ENCODE peak calls at places on chromosomes 5 and 9, in five cellular contexts. One of them, this sample, is unnamed.
A peak's percentile ranks its signal among the peaks of the same experiment; 100 is the strongest.

GRCh38 chr9:117074782-117075510 is 339.9 kb downstream of the ASTN2 start:
- DNase-seq in activated T-cell treated with anti-CD3 and anti-CD28 coated beads for 1 hour: no peak
- DNase-seq in RKO: no peak
- DNase-seq in DMS 273 treated with DMSO at 0.1 percent for 48 hours: no peak
- DNase-seq in T1000: peak; percentile 1
- DNase-seq in this sample: no peak

GRCh38 chr5:21802869-21803490 is 1050.2 kb downstream of the CDH12 start:
- DNase-seq in activated T-cell treated with anti-CD3 and anti-CD28 coated beads for 1 hour: no peak
- DNase-seq in T1000: no peak
- DNase-seq in DMS 273 treated with DMSO at 0.1 percent for 48 hours: peak; percentile 20
- DNase-seq in RKO: peak; percentile 61
- DNase-seq in this sample: peak; percentile 36

GRCh38 chr5:65151632-65152031 is 330.1 kb downstream of the ADAMTS6 start:
- DNase-seq in activated T-cell treated with anti-CD3 and anti-CD28 coated beads for 1 hour: no peak
- DNase-seq in DMS 273 treated with DMSO at 0.1 percent for 48 hours: no peak
- DNase-seq in T1000: no peak
- DNase-seq in RKO: no peak
- DNase-seq in this sample: no peak

GRCh38 chr5:36878421-36879088 is 2.0 kb downstream of the NIPBL start:
- DNase-seq in DMS 273 treated with DMSO at 0.1 percent for 48 hours: peak; percentile 64
- DNase-seq in RKO: peak; percentile 76
- DNase-seq in activated T-cell treated with anti-CD3 and anti-CD28 coated beads for 1 hour: no peak
- DNase-seq in T1000: peak; percentile 13
- DNase-seq in this sample: no peak

GRCh38 chr9:99351647-99352046 is 129.6 kb downstream of the SEC61B start:
- DNase-seq in DMS 273 treated with DMSO at 0.1 percent for 48 hours: no peak
- DNase-seq in activated T-cell treated with anti-CD3 and anti-CD28 coated beads for 1 hour: no peak
- DNase-seq in RKO: no peak
- DNase-seq in T1000: no peak
- DNase-seq in this sample: no peak

GRCh38 chr5:14337603-14338002 is 194.5 kb downstream of the TRIO start:
- DNase-seq in DMS 273 treated with DMSO at 0.1 percent for 48 hours: no peak
- DNase-seq in activated T-cell treated with anti-CD3 and anti-CD28 coated beads for 1 hour: no peak
- DNase-seq in T1000: no peak
- DNase-seq in RKO: no peak
- DNase-seq in this sample: no peak

GRCh38 chr5:1282139-1282992 is 12.5 kb downstream of the TERT start:
- DNase-seq in RKO: no peak
- DNase-seq in DMS 273 treated with DMSO at 0.1 percent for 48 hours: no peak
- DNase-seq in T1000: no peak
- DNase-seq in activated T-cell treated with anti-CD3 and anti-CD28 coated beads for 1 hour: no peak
- DNase-seq in this sample: no peak

GRCh38 chr5:160287378-160288051 is 24.8 kb downstream of the CCNJL start:
- DNase-seq in RKO: no peak
- DNase-seq in DMS 273 treated with DMSO at 0.1 percent for 48 hours: peak; percentile 84
- DNase-seq in activated T-cell treated with anti-CD3 and anti-CD28 coated beads for 1 hour: no peak
- DNase-seq in T1000: peak; percentile 10
- DNase-seq in this sample: no peak

GRCh38 chr9:4137234-4137633 is 162.6 kb downstream of the GLIS3 start:
- DNase-seq in RKO: peak; percentile 84
- DNase-seq in T1000: peak; percentile 40
- DNase-seq in DMS 273 treated with DMSO at 0.1 percent for 48 hours: no peak
- DNase-seq in activated T-cell treated with anti-CD3 and anti-CD28 coated beads for 1 hour: no peak
- DNase-seq in this sample: peak; percentile 71

GRCh38 chr5:16671208-16671607 is 54.4 kb upstream of the RETREG1 start:
- DNase-seq in DMS 273 treated with DMSO at 0.1 percent for 48 hours: no peak
- DNase-seq in T1000: no peak
- DNase-seq in activated T-cell treated with anti-CD3 and anti-CD28 coated beads for 1 hour: no peak
- DNase-seq in RKO: no peak
- DNase-seq in this sample: no peak

GRCh38 chr9:109010676-109011655 is 2.3 kb downstream of the CTNNAL1 start:
- DNase-seq in activated T-cell treated with anti-CD3 and anti-CD28 coated beads for 1 hour: peak; percentile 35
- DNase-seq in RKO: peak; percentile 84
- DNase-seq in DMS 273 treated with DMSO at 0.1 percent for 48 hours: no peak
- DNase-seq in T1000: no peak
- DNase-seq in this sample: no peak

GRCh38 chr9:121975801-121976277 is 117.3 kb downstream of the TTLL11 start:
- DNase-seq in RKO: no peak
- DNase-seq in activated T-cell treated with anti-CD3 and anti-CD28 coated beads for 1 hour: no peak
- DNase-seq in T1000: no peak
- DNase-seq in DMS 273 treated with DMSO at 0.1 percent for 48 hours: no peak
- DNase-seq in this sample: no peak

GRCh38 chr5:177349762-177350161 is 1.7 kb downstream of the LMAN2 start:
- DNase-seq in T1000: no peak
- DNase-seq in DMS 273 treated with DMSO at 0.1 percent for 48 hours: no peak
- DNase-seq in RKO: no peak
- DNase-seq in activated T-cell treated with anti-CD3 and anti-CD28 coated beads for 1 hour: no peak
- DNase-seq in this sample: no peak

GRCh38 chr5:36521838-36522745 is 84.3 kb upstream of the SLC1A3 start:
- DNase-seq in activated T-cell treated with anti-CD3 and anti-CD28 coated beads for 1 hour: no peak
- DNase-seq in T1000: no peak
- DNase-seq in RKO: no peak
- DNase-seq in DMS 273 treated with DMSO at 0.1 percent for 48 hours: no peak
- DNase-seq in this sample: no peak

GRCh38 chr5:132476853-132477729 is 13.5 kb downstream of the IRF1 start:
- DNase-seq in RKO: no peak
- DNase-seq in activated T-cell treated with anti-CD3 and anti-CD28 coated beads for 1 hour: no peak
- DNase-seq in T1000: no peak
- DNase-seq in DMS 273 treated with DMSO at 0.1 percent for 48 hours: no peak
- DNase-seq in this sample: no peak

GRCh38 chr5:144315026-144315425 is 144.4 kb downstream of the KCTD16 start:
- DNase-seq in RKO: no peak
- DNase-seq in T1000: no peak
- DNase-seq in DMS 273 treated with DMSO at 0.1 percent for 48 hours: no peak
- DNase-seq in activated T-cell treated with anti-CD3 and anti-CD28 coated beads for 1 hour: no peak
- DNase-seq in this sample: no peak

GRCh38 chr9:96450613-96451544 is 910 bp downstream of the HABP4 start:
- DNase-seq in T1000: no peak
- DNase-seq in DMS 273 treated with DMSO at 0.1 percent for 48 hours: no peak
- DNase-seq in activated T-cell treated with anti-CD3 and anti-CD28 coated beads for 1 hour: peak; percentile 19
- DNase-seq in RKO: peak; percentile 60
- DNase-seq in this sample: no peak